ENCODE peak calls at places on chromosomes 1 and 21, in nine cellular contexts. A, Y, K, R, Q, I, E, W and M are unnamed samples.

GRCh38 chr1:14242145-14242544 is 356.3 kb upstream of the KAZN start:
- DNase-seq in K (no peak), I (no peak), W (no peak), R (no peak), Q (no peak), Y (no peak), A (peak), E (no peak), M (no peak)

GRCh38 chr1:155978973-155979429 is 654 bp upstream of the ARHGEF2 start:
- DNase-seq in Q (no peak), Y (no peak), K (peak), E (peak), R (peak), W (peak), I (no peak), A (no peak), M (no peak)

GRCh38 chr21:36718951-36719501 is 20.1 kb downstream of the SIM2 start:
- DNase-seq in A (no peak), Y (no peak), E (no peak), K (no peak), Q (no peak), W (peak), R (no peak), I (no peak), M (no peak)

GRCh38 chr1:111769517-111770146 is 13.9 kb downstream of the DDX20 start:
- DNase-seq in Y (no peak), W (no peak), K (peak), I (no peak), R (no peak), Q (no peak), E (peak), A (peak), M (no peak)

GRCh38 chr1:70438529-70438928 is 27.5 kb downstream of the CTH start:
- DNase-seq in A (no peak), I (no peak), W (no peak), K (no peak), Q (no peak), Y (no peak), E (no peak), R (no peak), M (no peak)

GRCh38 chr1:207941664-207942063 is 30.7 kb upstream of the CD34 start:
- DNase-seq in R (peak), K (no peak), Q (no peak), W (no peak), E (peak), I (no peak), A (peak), Y (peak), M (no peak)

GRCh38 chr1:7405844-7406500 is 365.1 kb upstream of the VAMP3 start:
- DNase-seq in A (no peak), R (no peak), Q (no peak), K (no peak), I (no peak), W (peak), Y (no peak), E (no peak), M (no peak)

GRCh38 chr1:156082111-156083091 is at the start of gene MEX3A:
- DNase-seq in I (no peak), R (peak), K (peak), Q (peak), E (peak), W (peak), Y (peak), A (peak), M (no peak)

GRCh38 chr1:12544357-12544756 is 73.7 kb downstream of the DHRS3 start:
- DNase-seq in R (no peak), E (no peak), W (no peak), I (no peak), A (no peak), Q (no peak), K (no peak), Y (no peak), M (no peak)

GRCh38 chr1:94544706-94545490 is 3.3 kb upstream of the F3 start:
- DNase-seq in W (no peak), K (no peak), A (no peak), R (no peak), Q (no peak), E (peak), Y (no peak), I (no peak), M (no peak)

GRCh38 chr21:35904995-35905972 is 155.0 kb downstream of the SETD4 start:
- DNase-seq in R (peak), W (no peak), K (no peak), Q (no peak), I (no peak), Y (peak), E (peak), A (no peak), M (no peak)

GRCh38 chr1:222798975-222799374 is 15.9 kb upstream of the DISP1 start:
- DNase-seq in E (no peak), R (no peak), Q (no peak), I (no peak), W (no peak), A (no peak), K (no peak), Y (no peak), M (no peak)

GRCh38 chr1:167667536-167667935 is 37.5 kb downstream of the RCSD1 start:
- DNase-seq in Q (no peak), E (no peak), R (no peak), W (no peak), I (no peak), Y (no peak), A (no peak), K (no peak), M (no peak)

GRCh38 chr1:183777359-183777758 is 27.6 kb upstream of the RGL1 start:
- DNase-seq in W (no peak), R (no peak), K (no peak), E (peak), Q (no peak), Y (no peak), A (no peak), I (no peak), M (no peak)

GRCh38 chr1:107525146-107525545 is 384.3 kb downstream of the NTNG1 start:
- DNase-seq in R (no peak), Y (no peak), E (no peak), I (no peak), Q (no peak), A (no peak), K (no peak), W (no peak), M (no peak)

GRCh38 chr1:3066250-3066711 is 2.7 kb upstream of the PRDM16 start:
- DNase-seq in A (peak), W (peak), K (no peak), Q (no peak), I (no peak), R (peak), Y (peak), E (peak), M (no peak)

GRCh38 chr1:34780528-34780927 is 486 bp upstream of the GJB3 start:
- DNase-seq in I (no peak), Q (no peak), R (no peak), W (no peak), A (no peak), E (no peak), K (no peak), Y (no peak), M (no peak)

GRCh38 chr1:159923203-159924024 is 1.9 kb downstream of the TAGLN2 start:
- DNase-seq in R (peak), A (peak), W (peak), I (peak), K (peak), Y (peak), Q (peak), E (peak), M (no peak)

GRCh38 chr1:37498872-37499617 is 15.5 kb downstream of the MEAF6 start:
- DNase-seq in K (no peak), I (no peak), Y (no peak), R (no peak), A (peak), Q (no peak), E (peak), W (no peak), M (no peak)

GRCh38 chr21:46121286-46122221 is 23.6 kb downstream of the COL6A2 start:
- DNase-seq in R (peak), Y (peak), K (no peak), E (no peak), I (no peak), W (peak), A (peak), Q (no peak), M (no peak)

GRCh38 chr21:45478115-45478801 is 64.0 kb downstream of the SLC19A1 start:
- DNase-seq in Q (peak), A (peak), W (peak), R (peak), K (peak), Y (peak), E (peak), I (no peak), M (no peak)

GRCh38 chr1:41626616-41627375 is 142.3 kb upstream of the EDN2 start:
- DNase-seq in A (no peak), R (no peak), K (no peak), W (no peak), Y (no peak), I (no peak), E (peak), Q (no peak), M (no peak)

GRCh38 chr21:31343680-31344480 is at the start of gene TIAM1:
- DNase-seq in E (peak), A (peak), R (peak), K (no peak), Q (no peak), I (no peak), Y (peak), W (no peak), M (peak)

GRCh38 chr21:45095505-45095904 is 21.1 kb downstream of the ADARB1 start:
- DNase-seq in Y (no peak), I (no peak), A (no peak), Q (no peak), K (no peak), E (no peak), W (no peak), R (no peak), M (no peak)

GRCh38 chr21:28993293-28993629 is 584 bp upstream of the LTN1 start:
- DNase-seq in K (no peak), A (no peak), W (no peak), Y (no peak), R (no peak), I (no peak), Q (no peak), E (no peak), M (no peak)
- H3K4me3 ChIP-seq in K (peak), A (no peak), W (peak), Y (peak), R (peak), I (peak), Q (peak), E (peak), M (peak)

GRCh38 chr1:46466477-46467182 is 23.0 kb upstream of the DMBX1 start:
- DNase-seq in K (no peak), E (no peak), Y (peak), R (peak), I (no peak), Q (no peak), A (peak), W (no peak), M (no peak)
- H3K4me3 ChIP-seq in K (peak), E (peak), Y (peak), R (peak), I (peak), Q (no peak), A (peak), W (peak), M (peak)

DNA sequence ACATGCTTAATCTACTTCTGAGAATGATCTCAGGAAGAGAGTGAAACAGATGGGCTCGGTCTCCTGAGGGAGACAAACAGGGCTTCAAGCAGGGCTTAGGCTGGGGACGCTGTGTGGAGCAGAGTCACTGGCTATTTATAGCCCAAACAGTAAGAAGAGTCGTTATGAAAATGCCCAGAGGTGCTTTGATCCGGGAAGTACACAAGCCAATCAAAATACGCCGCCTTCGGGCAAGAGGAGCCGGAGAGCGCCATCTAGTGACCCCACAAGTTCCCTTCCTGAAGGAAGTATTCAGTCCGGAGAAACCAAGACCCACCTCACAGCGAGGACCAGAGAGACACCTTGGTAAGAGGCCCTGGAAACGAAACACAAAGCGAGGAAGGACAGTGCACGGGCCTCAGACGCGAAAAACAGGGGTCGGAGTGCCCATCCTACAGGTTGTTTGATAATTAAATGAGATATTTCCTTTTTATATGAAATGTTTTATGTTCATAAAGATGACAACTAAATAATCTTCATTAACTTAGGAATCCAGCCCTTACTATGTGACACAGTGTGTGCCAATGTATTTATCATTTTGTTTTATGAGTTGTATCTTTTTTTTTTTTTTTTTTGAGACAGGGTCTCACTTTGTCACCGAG is 25.0 kb upstream of the SCCPDH start:
- DNase-seq in Y (peak), Q (peak), R (peak), I (peak), W (peak), A (peak), K (peak), E (peak), M (peak)
- H3K4me3 ChIP-seq in Y (no peak), Q (peak), R (peak), I (no peak), W (no peak), A (no peak), K (no peak), E (peak), M (peak)

GRCh38 chr1:117147856-117148588 is 26.5 kb upstream of the TRIM45 start:
- DNase-seq in Q (no peak), E (peak), K (no peak), I (peak), A (no peak), R (no peak), Y (no peak), W (no peak), M (peak)
- H3K4me3 ChIP-seq in Q (no peak), E (no peak), K (no peak), I (no peak), A (no peak), R (no peak), Y (no peak), W (no peak), M (no peak)

GRCh38 chr1:171796592-171796991 is 15.1 kb downstream of the METTL13 start:
- DNase-seq in Q (no peak), W (no peak), K (no peak), R (no peak), A (no peak), E (no peak), I (no peak), Y (no peak), M (no peak)

GRCh38 chr1:171793656-171794055 is 12.2 kb downstream of the METTL13 start:
- DNase-seq in I (no peak), E (peak), W (no peak), A (no peak), K (no peak), Y (no peak), Q (no peak), R (no peak), M (no peak)

GRCh38 chr1:171794085-171794484 is 12.6 kb downstream of the METTL13 start:
- DNase-seq in K (no peak), I (no peak), E (peak), Y (no peak), Q (no peak), R (no peak), A (no peak), W (no peak), M (no peak)

GRCh38 chr1:171790318-171790717 is 8.9 kb downstream of the METTL13 start:
- DNase-seq in Q (no peak), E (no peak), A (no peak), W (no peak), I (no peak), R (no peak), K (no peak), Y (no peak), M (no peak)

DNA sequence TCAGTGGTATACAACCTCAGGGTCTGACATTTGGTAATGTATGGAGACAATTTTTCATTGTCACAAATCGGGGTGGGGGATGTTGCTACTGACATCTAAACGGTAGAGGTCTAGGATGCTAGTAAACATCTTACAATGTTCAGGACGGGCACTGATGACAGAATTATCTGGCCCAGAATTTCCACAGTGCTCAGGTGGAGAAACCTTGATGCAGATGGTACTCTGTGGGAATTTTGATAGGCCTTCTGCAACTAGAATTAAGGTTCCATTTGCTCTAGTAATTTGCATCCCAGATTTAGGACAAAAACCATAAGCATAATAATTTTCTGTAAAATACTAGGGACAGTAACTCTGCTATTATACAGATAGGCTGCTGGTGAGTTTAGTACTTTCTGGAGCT is 11.2 kb downstream of the METTL13 start:
- DNase-seq in W (no peak), K (no peak), I (no peak), Q (no peak), R (no peak), Y (no peak), A (no peak), E (no peak), M (no peak)
- H3K4me3 ChIP-seq in W (no peak), K (no peak), I (no peak), Q (no peak), R (no peak), Y (no peak), A (no peak), E (no peak), M (no peak)